ENCODE peak calls at places on chromosomes 12 and 14, in four cellular contexts. D, Q, M and B are unnamed samples.

GRCh38 chr14:68444449-68445168 is 348.3 kb downstream of the ZFP36L1 start:
- DNase-seq in D (no peak), Q (no peak), M (no peak), B (no peak)

GRCh38 chr12:42698213-42698612 is 108.7 kb upstream of the PRICKLE1 start:
- DNase-seq in D (peak; percentile 77), Q (no peak), M (no peak), B (no peak)

GRCh38 chr12:102462386-102462785 is 18.0 kb downstream of the IGF1 start:
- DNase-seq in D (no peak), Q (no peak), M (no peak), B (no peak)

GRCh38 chr12:89343127-89343526 is 9.2 kb downstream of the DUSP6 start:
- DNase-seq in D (no peak), Q (no peak), M (no peak), B (no peak)

GRCh38 chr12:124928095-124928911 is 13.9 kb upstream of the UBC start:
- DNase-seq in D (no peak), Q (no peak), M (no peak), B (no peak)

GRCh38 chr14:64410084-64410774 is 22.1 kb downstream of the MTHFD1 start:
- DNase-seq in D (no peak), Q (no peak), M (no peak), B (no peak)

GRCh38 chr14:69043007-69043444 is 63.9 kb upstream of the ACTN1 start:
- DNase-seq in D (peak; percentile 74), Q (no peak), M (no peak), B (no peak)

GRCh38 chr12:128613821-128614220 is 209.9 kb downstream of the SLC15A4 start:
- DNase-seq in D (no peak), Q (peak; percentile 3), M (no peak), B (no peak)

GRCh38 chr14:31788340-31788739 is 227.1 kb downstream of the NUBPL start:
- DNase-seq in D (no peak), Q (no peak), M (no peak), B (no peak)

GRCh38 chr14:84006643-84007137 is 1523.3 kb upstream of the FLRT2 start:
- DNase-seq in D (no peak), Q (no peak), M (no peak), B (no peak)

GRCh38 chr14:51219473-51220448 is 20.3 kb upstream of the TMX1 start:
- DNase-seq in D (no peak), Q (peak; percentile 22), M (no peak), B (no peak)

GRCh38 chr12:41188058-41188840 is at the start of gene PDZRN4:
- DNase-seq in D (no peak), Q (no peak), M (no peak), B (no peak)

GRCh38 chr14:92729632-92730358 is 18.6 kb downstream of the LGMN start:
- DNase-seq in D (peak; percentile 66), Q (no peak), M (no peak), B (no peak)

GRCh38 chr12:107248187-107248586 is 154.8 kb upstream of the CRY1 start:
- DNase-seq in D (no peak), Q (no peak), M (no peak), B (no peak)
- TF ChIP-seq SPI1 in D (no peak), Q (no peak), M (no peak), B (no peak)

DNA sequence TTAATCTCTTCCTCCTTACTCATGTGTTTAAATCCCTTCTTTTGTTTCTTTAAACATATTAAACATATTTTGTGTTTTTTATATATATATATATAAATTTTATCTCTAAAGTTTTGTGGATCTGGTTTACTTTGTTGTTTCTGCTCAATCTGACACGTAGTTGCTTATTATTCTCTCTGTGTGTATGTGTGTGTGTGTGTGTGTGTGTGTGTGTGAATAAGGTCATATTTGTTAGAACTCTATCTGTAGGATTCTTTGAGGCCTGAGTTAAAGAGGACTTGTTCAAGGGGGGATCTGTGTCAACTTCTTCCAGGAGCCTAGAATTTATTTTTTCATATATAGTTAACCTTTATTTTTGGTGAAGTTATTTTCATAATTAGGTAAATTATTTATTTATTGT is 2.7 kb downstream of the GPR65 start:
- DNase-seq in D (no peak), Q (no peak), M (no peak), B (no peak)
- TF ChIP-seq SPI1 in D (no peak), Q (no peak), M (no peak), B (no peak)

GRCh38 chr14:33548606-33549005 is 402.3 kb downstream of the EGLN3 start:
- DNase-seq in D (no peak), Q (no peak), M (no peak), B (no peak)

GRCh38 chr14:33542338-33543290 is 408.3 kb downstream of the EGLN3 start:
- DNase-seq in D (no peak), Q (no peak), M (no peak), B (no peak)

GRCh38 chr14:33539918-33540357 is 410.9 kb downstream of the EGLN3 start:
- DNase-seq in D (no peak), Q (no peak), M (peak; percentile 20), B (no peak)

DNA sequence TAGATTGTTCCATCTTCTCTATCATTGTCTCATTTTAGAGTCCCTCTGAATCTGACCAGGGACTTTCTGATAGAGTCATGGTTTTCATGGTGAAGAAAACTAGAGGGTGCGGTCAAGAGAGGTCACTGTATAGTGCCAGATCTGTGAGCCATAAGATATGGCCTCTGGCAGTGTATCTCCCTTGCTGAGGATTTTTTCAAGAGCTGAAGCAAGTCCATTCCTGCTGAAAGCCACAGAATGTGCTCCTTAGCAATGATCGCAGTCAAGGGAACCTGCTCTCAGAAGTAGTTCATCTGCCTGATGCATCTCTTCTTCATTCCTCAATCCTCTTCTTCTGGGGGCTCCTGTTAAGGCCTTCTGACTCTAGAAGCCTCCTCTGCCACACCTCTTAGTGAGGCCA is 405.2 kb downstream of the EGLN3 start:
- DNase-seq in D (no peak), Q (no peak), M (no peak), B (no peak)
- TF ChIP-seq SPI1 in D (no peak), Q (no peak), M (no peak), B (no peak)

DNA sequence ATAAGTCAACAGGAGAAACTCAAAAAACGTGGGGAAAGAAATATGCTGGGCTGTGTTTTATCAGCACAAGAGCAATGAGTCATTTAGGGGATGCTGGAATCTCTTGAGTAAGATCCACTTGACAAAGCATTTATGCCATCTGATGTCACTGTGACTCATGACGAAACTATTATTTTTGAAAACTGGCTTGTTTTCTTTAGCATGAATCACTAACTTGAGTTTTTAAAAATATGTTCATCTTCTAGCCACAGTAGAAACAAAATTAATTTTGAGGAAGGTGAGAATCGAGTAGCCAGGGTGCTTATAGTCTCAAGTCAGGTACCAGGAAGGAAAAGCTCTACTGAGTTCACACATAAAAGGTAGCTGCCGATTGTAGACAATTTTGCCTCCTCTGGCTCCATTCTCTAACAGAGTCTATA is 456.2 kb upstream of the MGAT4C start:
- DNase-seq in D (no peak), Q (no peak), M (no peak), B (no peak)
- TF ChIP-seq SPI1 in D (no peak), Q (no peak), M (no peak), B (no peak)

GRCh38 chr12:66252771-66253170 is 49.5 kb upstream of the HELB start:
- DNase-seq in D (no peak), Q (no peak), M (no peak), B (no peak)

GRCh38 chr12:66244446-66244845 is 55.4 kb downstream of the IRAK3 start:
- DNase-seq in D (no peak), Q (no peak), M (no peak), B (no peak)

GRCh38 chr12:66251049-66251448 is 51.2 kb upstream of the HELB start:
- DNase-seq in D (no peak), Q (no peak), M (no peak), B (no peak)

GRCh38 chr12:66242261-66242760 is 53.3 kb downstream of the IRAK3 start:
- DNase-seq in D (peak; percentile 23), Q (peak; percentile 12), M (no peak), B (no peak)

GRCh38 chr12:66247741-66248140 is 54.6 kb upstream of the HELB start:
- DNase-seq in D (peak; percentile 67), Q (no peak), M (no peak), B (no peak)
- TF ChIP-seq SPI1 in D (peak; percentile 36), Q (no peak), M (no peak), B (no peak)

GRCh38 chr14:53227154-53227718 is 74.1 kb upstream of the DDHD1 start:
- DNase-seq in D (no peak), Q (no peak), M (no peak), B (no peak)

GRCh38 chr14:53231166-53231565 is 78.0 kb upstream of the DDHD1 start:
- DNase-seq in D (no peak), Q (no peak), M (no peak), B (no peak)

GRCh38 chr14:53226553-53226952 is 73.4 kb upstream of the DDHD1 start:
- DNase-seq in D (no peak), Q (no peak), M (no peak), B (no peak)

GRCh38 chr14:53233399-53233798 is 80.3 kb upstream of the DDHD1 start:
- DNase-seq in D (no peak), Q (no peak), M (no peak), B (no peak)

GRCh38 chr14:53228966-53229365 is 75.8 kb upstream of the DDHD1 start:
- DNase-seq in D (no peak), Q (no peak), M (no peak), B (no peak)
- TF ChIP-seq SPI1 in D (no peak), Q (no peak), M (no peak), B (no peak)